ENCODE peak calls at places on chromosomes 2 and 18, in five cellular contexts. One of them, this sample, is unnamed.

GRCh38 chr2:86281066-86281700 is 56.2 kb downstream of the REEP1 start:
- DNase-seq in NCI-H187 treated with DMSO at 0.1 percent for 48 hours: no peak
- DNase-seq in stimulated activated CD4-positive, alpha-beta T cell treated with anti-CD3 and anti-CD28 coated beads, Interleukin-4, amount 100 ng/mL, for 48 hours: no peak
- DNase-seq in Kasumi-1: no peak
- DNase-seq in astrocyte of the spinal cord: no peak
- DNase-seq in this sample: no peak

GRCh38 chr2:171703574-171704347 is 16.5 kb downstream of the DYNC1I2 start:
- DNase-seq in NCI-H187 treated with DMSO at 0.1 percent for 48 hours: no peak
- DNase-seq in stimulated activated CD4-positive, alpha-beta T cell treated with anti-CD3 and anti-CD28 coated beads, Interleukin-4, amount 100 ng/mL, for 48 hours: no peak
- DNase-seq in Kasumi-1: peak; percentile 79
- DNase-seq in astrocyte of the spinal cord: peak; percentile 32
- DNase-seq in this sample: peak; percentile 52

GRCh38 chr2:18445412-18446320 is 114.8 kb downstream of the RDH14 start:
- DNase-seq in NCI-H187 treated with DMSO at 0.1 percent for 48 hours: no peak
- DNase-seq in stimulated activated CD4-positive, alpha-beta T cell treated with anti-CD3 and anti-CD28 coated beads, Interleukin-4, amount 100 ng/mL, for 48 hours: no peak
- DNase-seq in Kasumi-1: no peak
- DNase-seq in astrocyte of the spinal cord: no peak
- DNase-seq in this sample: no peak

GRCh38 chr2:163878718-163879117 is 142.9 kb upstream of the FIGN start:
- DNase-seq in NCI-H187 treated with DMSO at 0.1 percent for 48 hours: no peak
- DNase-seq in stimulated activated CD4-positive, alpha-beta T cell treated with anti-CD3 and anti-CD28 coated beads, Interleukin-4, amount 100 ng/mL, for 48 hours: no peak
- DNase-seq in Kasumi-1: peak; percentile 46
- DNase-seq in astrocyte of the spinal cord: peak; percentile 15
- DNase-seq in this sample: peak; percentile 29

GRCh38 chr2:116537811-116538210 is 1276.7 kb upstream of the DDX18 start:
- DNase-seq in NCI-H187 treated with DMSO at 0.1 percent for 48 hours: no peak
- DNase-seq in stimulated activated CD4-positive, alpha-beta T cell treated with anti-CD3 and anti-CD28 coated beads, Interleukin-4, amount 100 ng/mL, for 48 hours: no peak
- DNase-seq in Kasumi-1: no peak
- DNase-seq in astrocyte of the spinal cord: no peak
- DNase-seq in this sample: no peak

GRCh38 chr2:105570757-105571156 is 171.9 kb upstream of the FHL2 start:
- DNase-seq in NCI-H187 treated with DMSO at 0.1 percent for 48 hours: no peak
- DNase-seq in stimulated activated CD4-positive, alpha-beta T cell treated with anti-CD3 and anti-CD28 coated beads, Interleukin-4, amount 100 ng/mL, for 48 hours: no peak
- DNase-seq in Kasumi-1: no peak
- DNase-seq in astrocyte of the spinal cord: no peak
- DNase-seq in this sample: no peak

GRCh38 chr2:74227646-74228045 is 29.2 kb downstream of the MTHFD2 start:
- DNase-seq in NCI-H187 treated with DMSO at 0.1 percent for 48 hours: no peak
- DNase-seq in stimulated activated CD4-positive, alpha-beta T cell treated with anti-CD3 and anti-CD28 coated beads, Interleukin-4, amount 100 ng/mL, for 48 hours: no peak
- DNase-seq in Kasumi-1: no peak
- DNase-seq in astrocyte of the spinal cord: no peak
- DNase-seq in this sample: no peak

GRCh38 chr2:191878576-191879298 is 31.8 kb upstream of the CAVIN2 start:
- DNase-seq in NCI-H187 treated with DMSO at 0.1 percent for 48 hours: no peak
- DNase-seq in stimulated activated CD4-positive, alpha-beta T cell treated with anti-CD3 and anti-CD28 coated beads, Interleukin-4, amount 100 ng/mL, for 48 hours: no peak
- DNase-seq in Kasumi-1: no peak
- DNase-seq in astrocyte of the spinal cord: peak; percentile 86
- DNase-seq in this sample: no peak

GRCh38 chr2:134411279-134411827 is 157.5 kb downstream of the MGAT5 start:
- DNase-seq in NCI-H187 treated with DMSO at 0.1 percent for 48 hours: peak; percentile 60
- DNase-seq in stimulated activated CD4-positive, alpha-beta T cell treated with anti-CD3 and anti-CD28 coated beads, Interleukin-4, amount 100 ng/mL, for 48 hours: no peak
- DNase-seq in Kasumi-1: no peak
- DNase-seq in astrocyte of the spinal cord: no peak
- DNase-seq in this sample: no peak

GRCh38 chr2:121036226-121036692 is 248.7 kb downstream of the TFCP2L1 start:
- DNase-seq in NCI-H187 treated with DMSO at 0.1 percent for 48 hours: peak; percentile 77
- DNase-seq in stimulated activated CD4-positive, alpha-beta T cell treated with anti-CD3 and anti-CD28 coated beads, Interleukin-4, amount 100 ng/mL, for 48 hours: no peak
- DNase-seq in Kasumi-1: no peak
- DNase-seq in astrocyte of the spinal cord: no peak
- DNase-seq in this sample: no peak

GRCh38 chr2:109612991-109613921 is 510 bp downstream of the SEPTIN10 start:
- DNase-seq in NCI-H187 treated with DMSO at 0.1 percent for 48 hours: no peak
- DNase-seq in stimulated activated CD4-positive, alpha-beta T cell treated with anti-CD3 and anti-CD28 coated beads, Interleukin-4, amount 100 ng/mL, for 48 hours: no peak
- DNase-seq in Kasumi-1: no peak
- DNase-seq in astrocyte of the spinal cord: peak; percentile 69
- DNase-seq in this sample: peak; percentile 23

GRCh38 chr18:33745396-33745795 is 167.4 kb downstream of the ASXL3 start:
- DNase-seq in NCI-H187 treated with DMSO at 0.1 percent for 48 hours: no peak
- DNase-seq in stimulated activated CD4-positive, alpha-beta T cell treated with anti-CD3 and anti-CD28 coated beads, Interleukin-4, amount 100 ng/mL, for 48 hours: no peak
- DNase-seq in Kasumi-1: no peak
- DNase-seq in astrocyte of the spinal cord: no peak
- DNase-seq in this sample: no peak

GRCh38 chr2:143629344-143629743 is 500.1 kb downstream of the ARHGAP15 start:
- DNase-seq in NCI-H187 treated with DMSO at 0.1 percent for 48 hours: no peak
- DNase-seq in stimulated activated CD4-positive, alpha-beta T cell treated with anti-CD3 and anti-CD28 coated beads, Interleukin-4, amount 100 ng/mL, for 48 hours: no peak
- DNase-seq in Kasumi-1: peak; percentile 36
- DNase-seq in astrocyte of the spinal cord: peak; percentile 87
- DNase-seq in this sample: peak; percentile 32

GRCh38 chr2:239398536-239398935 is 2.3 kb downstream of the HDAC4 start:
- DNase-seq in NCI-H187 treated with DMSO at 0.1 percent for 48 hours: no peak
- DNase-seq in stimulated activated CD4-positive, alpha-beta T cell treated with anti-CD3 and anti-CD28 coated beads, Interleukin-4, amount 100 ng/mL, for 48 hours: no peak
- DNase-seq in Kasumi-1: no peak
- DNase-seq in astrocyte of the spinal cord: no peak
- DNase-seq in this sample: no peak

GRCh38 chr2:23713352-23713751 is 213.6 kb downstream of the ATAD2B start:
- DNase-seq in NCI-H187 treated with DMSO at 0.1 percent for 48 hours: no peak
- DNase-seq in stimulated activated CD4-positive, alpha-beta T cell treated with anti-CD3 and anti-CD28 coated beads, Interleukin-4, amount 100 ng/mL, for 48 hours: no peak
- DNase-seq in Kasumi-1: no peak
- DNase-seq in astrocyte of the spinal cord: no peak
- DNase-seq in this sample: no peak

GRCh38 chr2:33278245-33278943 is 198.1 kb upstream of the RASGRP3 start:
- DNase-seq in NCI-H187 treated with DMSO at 0.1 percent for 48 hours: no peak
- DNase-seq in stimulated activated CD4-positive, alpha-beta T cell treated with anti-CD3 and anti-CD28 coated beads, Interleukin-4, amount 100 ng/mL, for 48 hours: no peak
- DNase-seq in Kasumi-1: no peak
- DNase-seq in astrocyte of the spinal cord: no peak
- DNase-seq in this sample: no peak

GRCh38 chr18:24875286-24875685 is 414.8 kb downstream of the HRH4 start:
- DNase-seq in NCI-H187 treated with DMSO at 0.1 percent for 48 hours: no peak
- DNase-seq in stimulated activated CD4-positive, alpha-beta T cell treated with anti-CD3 and anti-CD28 coated beads, Interleukin-4, amount 100 ng/mL, for 48 hours: no peak
- DNase-seq in Kasumi-1: no peak
- DNase-seq in astrocyte of the spinal cord: no peak
- DNase-seq in this sample: no peak

GRCh38 chr2:239882335-239882734 is 142.8 kb downstream of the NDUFA10 start:
- DNase-seq in NCI-H187 treated with DMSO at 0.1 percent for 48 hours: no peak
- DNase-seq in stimulated activated CD4-positive, alpha-beta T cell treated with anti-CD3 and anti-CD28 coated beads, Interleukin-4, amount 100 ng/mL, for 48 hours: peak; percentile 44
- DNase-seq in Kasumi-1: peak; percentile 5
- DNase-seq in astrocyte of the spinal cord: no peak
- DNase-seq in this sample: peak; percentile 35

GRCh38 chr18:808086-808485 is 4.0 kb downstream of the YES1 start:
- DNase-seq in NCI-H187 treated with DMSO at 0.1 percent for 48 hours: no peak
- DNase-seq in stimulated activated CD4-positive, alpha-beta T cell treated with anti-CD3 and anti-CD28 coated beads, Interleukin-4, amount 100 ng/mL, for 48 hours: no peak
- DNase-seq in Kasumi-1: peak; percentile 20
- DNase-seq in astrocyte of the spinal cord: peak; percentile 50
- DNase-seq in this sample: no peak

GRCh38 chr18:57434536-57435494 is at the start of gene ONECUT2:
- DNase-seq in NCI-H187 treated with DMSO at 0.1 percent for 48 hours: peak; percentile 87
- DNase-seq in stimulated activated CD4-positive, alpha-beta T cell treated with anti-CD3 and anti-CD28 coated beads, Interleukin-4, amount 100 ng/mL, for 48 hours: peak; percentile 63
- DNase-seq in Kasumi-1: peak; percentile 81
- DNase-seq in astrocyte of the spinal cord: peak; percentile 90
- DNase-seq in this sample: peak; percentile 95

GRCh38 chr2:160241251-160242137 is 41.4 kb upstream of the ITGB6 start:
- DNase-seq in NCI-H187 treated with DMSO at 0.1 percent for 48 hours: no peak
- DNase-seq in stimulated activated CD4-positive, alpha-beta T cell treated with anti-CD3 and anti-CD28 coated beads, Interleukin-4, amount 100 ng/mL, for 48 hours: no peak
- DNase-seq in Kasumi-1: peak; percentile 42
- DNase-seq in astrocyte of the spinal cord: peak; percentile 91
- DNase-seq in this sample: no peak

GRCh38 chr2:84827978-84828575 is 52.8 kb downstream of the TRABD2A start:
- DNase-seq in NCI-H187 treated with DMSO at 0.1 percent for 48 hours: no peak
- DNase-seq in stimulated activated CD4-positive, alpha-beta T cell treated with anti-CD3 and anti-CD28 coated beads, Interleukin-4, amount 100 ng/mL, for 48 hours: no peak
- DNase-seq in Kasumi-1: no peak
- DNase-seq in astrocyte of the spinal cord: no peak
- DNase-seq in this sample: no peak

GRCh38 chr2:223041527-223042109 is 10.4 kb upstream of the KCNE4 start:
- DNase-seq in NCI-H187 treated with DMSO at 0.1 percent for 48 hours: no peak
- DNase-seq in stimulated activated CD4-positive, alpha-beta T cell treated with anti-CD3 and anti-CD28 coated beads, Interleukin-4, amount 100 ng/mL, for 48 hours: no peak
- DNase-seq in Kasumi-1: peak; percentile 4
- DNase-seq in astrocyte of the spinal cord: peak; percentile 96
- DNase-seq in this sample: peak; percentile 53

GRCh38 chr2:120205901-120206581 is 17.2 kb downstream of the TMEM185B start:
- DNase-seq in NCI-H187 treated with DMSO at 0.1 percent for 48 hours: no peak
- DNase-seq in stimulated activated CD4-positive, alpha-beta T cell treated with anti-CD3 and anti-CD28 coated beads, Interleukin-4, amount 100 ng/mL, for 48 hours: peak; percentile 38
- DNase-seq in Kasumi-1: no peak
- DNase-seq in astrocyte of the spinal cord: no peak
- DNase-seq in this sample: peak; percentile 22

GRCh38 chr18:3048820-3049349 is 35.9 kb upstream of the LPIN2 start:
- DNase-seq in NCI-H187 treated with DMSO at 0.1 percent for 48 hours: no peak
- DNase-seq in stimulated activated CD4-positive, alpha-beta T cell treated with anti-CD3 and anti-CD28 coated beads, Interleukin-4, amount 100 ng/mL, for 48 hours: no peak
- DNase-seq in Kasumi-1: no peak
- DNase-seq in astrocyte of the spinal cord: no peak
- DNase-seq in this sample: no peak

GRCh38 chr2:239190921-239191885 is 209.6 kb downstream of the HDAC4 start:
- DNase-seq in NCI-H187 treated with DMSO at 0.1 percent for 48 hours: no peak
- DNase-seq in stimulated activated CD4-positive, alpha-beta T cell treated with anti-CD3 and anti-CD28 coated beads, Interleukin-4, amount 100 ng/mL, for 48 hours: no peak
- DNase-seq in Kasumi-1: no peak
- DNase-seq in astrocyte of the spinal cord: no peak
- DNase-seq in this sample: no peak

GRCh38 chr2:122000556-122001340 is 245.3 kb downstream of the TSN start:
- DNase-seq in NCI-H187 treated with DMSO at 0.1 percent for 48 hours: no peak
- DNase-seq in stimulated activated CD4-positive, alpha-beta T cell treated with anti-CD3 and anti-CD28 coated beads, Interleukin-4, amount 100 ng/mL, for 48 hours: no peak
- DNase-seq in Kasumi-1: no peak
- DNase-seq in astrocyte of the spinal cord: no peak
- DNase-seq in this sample: no peak

GRCh38 chr2:198448803-198449202 is 644.4 kb downstream of the PLCL1 start:
- DNase-seq in NCI-H187 treated with DMSO at 0.1 percent for 48 hours: no peak
- DNase-seq in stimulated activated CD4-positive, alpha-beta T cell treated with anti-CD3 and anti-CD28 coated beads, Interleukin-4, amount 100 ng/mL, for 48 hours: no peak
- DNase-seq in Kasumi-1: no peak
- DNase-seq in astrocyte of the spinal cord: no peak
- DNase-seq in this sample: no peak

GRCh38 chr18:7955175-7955574 is 388.1 kb downstream of the PTPRM start:
- DNase-seq in NCI-H187 treated with DMSO at 0.1 percent for 48 hours: no peak
- DNase-seq in stimulated activated CD4-positive, alpha-beta T cell treated with anti-CD3 and anti-CD28 coated beads, Interleukin-4, amount 100 ng/mL, for 48 hours: no peak
- DNase-seq in Kasumi-1: no peak
- DNase-seq in astrocyte of the spinal cord: no peak
- DNase-seq in this sample: no peak

GRCh38 chr2:62604336-62604735 is 98.3 kb upstream of the TMEM17 start:
- DNase-seq in NCI-H187 treated with DMSO at 0.1 percent for 48 hours: no peak
- DNase-seq in stimulated activated CD4-positive, alpha-beta T cell treated with anti-CD3 and anti-CD28 coated beads, Interleukin-4, amount 100 ng/mL, for 48 hours: no peak
- DNase-seq in Kasumi-1: no peak
- DNase-seq in astrocyte of the spinal cord: no peak
- DNase-seq in this sample: no peak

This sample was measured in KBM-7.